ENCODE peak calls at places on chromosomes 4 and X, in eight cellular contexts. Z, D, N, Q, B, J, Y and G are unnamed samples.

GRCh38 chr4:155597933-155598451 is 68.7 kb upstream of the GUCY1A1 start:
- DNase-seq in Z (no peak), Y (no peak), N (no peak), B (no peak), Q (no peak), J (no peak), D (no peak), G (peak)

GRCh38 chr4:73868206-73869129 is 725 bp upstream of the CXCL1 start:
- DNase-seq in Y (no peak), D (no peak), N (no peak), J (peak), Q (no peak), B (no peak), Z (no peak), G (peak)

GRCh38 chrX:153784325-153784967 is 3.6 kb downstream of the SRPK3 start:
- DNase-seq in Q (no peak), B (no peak), J (no peak), Z (no peak), Y (no peak), N (no peak), D (no peak), G (no peak)

GRCh38 chr4:70183168-70183939 is 12.2 kb upstream of the ODAM start:
- DNase-seq in B (no peak), Y (no peak), N (peak), Q (peak), J (peak), D (peak), Z (peak), G (peak)

GRCh38 chr4:141248029-141248428 is 27.3 kb downstream of the ZNF330 start:
- DNase-seq in B (peak), Y (peak), Z (no peak), D (no peak), N (peak), Q (peak), J (peak), G (peak)

GRCh38 chr4:90606781-90607180 is 479.6 kb downstream of the CCSER1 start:
- DNase-seq in J (no peak), Y (no peak), D (no peak), B (no peak), Z (no peak), Q (no peak), N (no peak), G (no peak)

GRCh38 chr4:8162625-8163024 is 4.0 kb upstream of the ABLIM2 start:
- DNase-seq in D (no peak), B (peak), Y (no peak), J (no peak), Z (no peak), Q (no peak), N (no peak), G (no peak)

GRCh38 chrX:1106478-1107210 is 105.8 kb downstream of the CRLF2 start:
- DNase-seq in D (no peak), Z (no peak), J (no peak), Q (no peak), N (no peak), Y (no peak), B (no peak), G (no peak)

GRCh38 chr4:168221298-168221697 is 97.3 kb downstream of the DDX60 start:
- DNase-seq in Z (no peak), N (peak), D (no peak), B (no peak), Q (peak), J (peak), Y (no peak), G (peak)

GRCh38 chrX:107629533-107629909 is 1.2 kb downstream of the PRPS1 start:
- DNase-seq in B (no peak), Y (no peak), Q (peak), Z (peak), J (peak), D (no peak), N (no peak), G (peak)

GRCh38 chrX:40104649-40105015 is 6.9 kb upstream of the BCOR start:
- DNase-seq in Y (peak), Q (peak), J (peak), Z (no peak), D (no peak), B (peak), N (no peak), G (no peak)

GRCh38 chr4:22485751-22486150 is 30.1 kb downstream of the ADGRA3 start:
- DNase-seq in B (no peak), J (peak), N (peak), Y (no peak), Q (peak), D (no peak), Z (no peak), G (peak)

GRCh38 chrX:20594985-20595384 is 328.3 kb upstream of the RPS6KA3 start:
- DNase-seq in J (peak), Q (peak), N (no peak), D (no peak), Z (no peak), B (no peak), Y (no peak), G (no peak)

GRCh38 chr4:2794707-2795557 is 2.0 kb downstream of the SH3BP2 start:
- DNase-seq in D (peak), Z (peak), N (peak), B (peak), Q (peak), Y (peak), J (peak), G (peak)

GRCh38 chr4:138090918-138091659 is 151.1 kb downstream of the SLC7A11 start:
- DNase-seq in N (no peak), Z (no peak), B (no peak), Y (no peak), Q (no peak), D (no peak), J (peak), G (no peak)

GRCh38 chrX:77160301-77160700 is 286.9 kb upstream of the FGF16 start:
- DNase-seq in B (peak), N (no peak), Q (no peak), D (no peak), Z (peak), J (no peak), Y (no peak), G (no peak)

DNA sequence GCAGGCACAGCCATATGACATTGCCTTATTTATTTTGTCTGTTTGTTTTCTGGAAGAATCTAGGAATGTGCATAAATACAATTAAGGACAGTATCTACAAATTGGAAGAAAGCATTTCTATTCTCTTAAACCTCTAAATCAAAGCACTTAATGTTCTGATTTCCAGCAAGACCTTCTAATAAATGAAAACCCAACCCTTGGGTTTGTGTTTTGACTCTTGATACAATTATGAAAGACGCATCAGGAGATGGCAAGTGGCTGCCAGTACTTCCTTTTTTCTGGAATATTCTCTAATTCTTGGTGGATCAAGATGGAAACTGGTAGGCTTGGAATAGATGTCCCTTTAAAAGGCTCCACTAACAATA is 428 bp upstream of the CPE start:
- DNase-seq in J (no peak), D (no peak), B (no peak), Z (no peak), N (no peak), Q (no peak), Y (no peak), G (no peak)
- H3K4me3 ChIP-seq in J (peak), D (peak), B (peak), Z (peak), N (peak), Q (peak), Y (peak), G (peak)

DNA sequence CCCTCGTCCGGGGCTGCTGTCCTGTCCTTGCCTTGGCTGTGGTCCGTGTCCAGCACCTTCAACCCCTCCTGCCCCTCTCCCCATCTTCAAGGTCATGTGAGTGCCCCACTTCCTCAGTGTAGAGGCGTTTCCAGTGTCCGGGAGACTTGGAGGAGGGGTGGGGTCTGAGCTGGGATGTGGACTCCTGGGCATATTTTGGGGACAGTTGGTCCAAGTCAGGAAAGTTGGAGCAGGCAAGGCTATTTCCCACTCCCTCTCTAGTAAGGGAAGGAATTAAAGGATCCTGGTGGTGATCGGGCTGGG is 3.0 kb downstream of the PCGF3 start:
- DNase-seq in N (no peak), J (no peak), Z (no peak), Y (no peak), B (no peak), Q (no peak), D (peak), G (no peak)
- H3K4me3 ChIP-seq in N (no peak), J (peak), Z (no peak), Y (peak), B (peak), Q (no peak), D (no peak), G (no peak)

GRCh38 chr4:186726150-186726439 is 2.4 kb upstream of the FAT1 start:
- DNase-seq in Q (no peak), N (no peak), J (no peak), D (no peak), Z (no peak), B (no peak), Y (no peak), G (no peak)
- H3K4me3 ChIP-seq in Q (peak), N (peak), J (peak), D (peak), Z (peak), B (peak), Y (peak), G (peak)

GRCh38 chrX:48681539-48682183 is 1.9 kb upstream of the WAS start:
- DNase-seq in N (no peak), Z (no peak), B (no peak), J (no peak), Q (no peak), D (no peak), Y (no peak), G (no peak)

GRCh38 chrX:48688531-48689142 is 5.0 kb downstream of the WAS start:
- DNase-seq in J (no peak), Y (no peak), Z (no peak), B (no peak), N (no peak), Q (no peak), D (no peak), G (no peak)

GRCh38 chrX:48685416-48685815 is 1.8 kb downstream of the WAS start:
- DNase-seq in D (no peak), J (no peak), Z (no peak), Y (no peak), N (no peak), Q (no peak), B (no peak), G (no peak)

GRCh38 chrX:48684134-48684533 is 535 bp downstream of the WAS start:
- DNase-seq in N (no peak), J (no peak), Q (no peak), D (no peak), B (no peak), Z (no peak), Y (no peak), G (no peak)

DNA sequence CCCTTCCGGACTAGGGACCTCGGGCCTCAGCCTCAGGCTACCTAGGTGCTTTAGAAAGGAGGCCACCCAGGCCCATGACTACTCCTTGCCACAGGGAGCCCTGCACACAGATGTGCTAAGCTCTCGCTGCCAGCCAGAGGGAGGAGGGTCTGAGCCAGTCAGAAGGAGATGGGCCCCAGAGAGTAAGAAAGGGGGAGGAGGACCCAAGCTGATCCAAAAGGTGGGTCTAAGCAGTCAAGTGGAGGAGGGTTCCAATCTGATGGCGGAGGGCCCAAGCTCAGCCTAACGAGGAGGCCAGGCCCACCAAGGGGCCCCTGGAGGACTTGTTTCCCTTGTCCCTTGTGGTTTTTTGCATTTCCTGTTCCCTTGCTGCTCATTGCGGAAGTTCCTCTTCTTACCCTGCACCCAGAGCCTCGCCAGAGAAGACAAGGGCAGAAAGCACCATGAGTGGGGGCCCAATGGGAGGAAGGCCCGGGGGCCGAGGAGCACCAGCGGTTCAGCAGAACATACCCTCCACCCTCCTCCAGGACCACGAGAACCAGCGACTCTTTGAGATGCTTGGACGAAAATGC is at the start of gene WAS:
- DNase-seq in N (no peak), B (no peak), Z (no peak), Y (peak), D (no peak), Q (no peak), J (no peak), G (no peak)
- H3K4me3 ChIP-seq in N (no peak), B (peak), Z (no peak), Y (peak), D (no peak), Q (no peak), J (no peak), G (no peak)

GRCh38 chrX:72309297-72310071 is 3.8 kb upstream of the CITED1 start:
- DNase-seq in Z (no peak), D (no peak), N (no peak), Q (no peak), B (no peak), J (peak), Y (no peak), G (no peak)

GRCh38 chrX:72306851-72307645 is 1.3 kb upstream of the CITED1 start:
- DNase-seq in D (peak), Y (peak), Z (peak), B (peak), N (peak), J (peak), Q (peak), G (peak)

GRCh38 chrX:72308209-72308565 is 2.5 kb upstream of the CITED1 start:
- DNase-seq in J (no peak), Z (no peak), B (no peak), D (no peak), Y (no peak), N (no peak), Q (no peak), G (no peak)

GRCh38 chrX:72307646-72308051 is 1.9 kb upstream of the CITED1 start:
- DNase-seq in Q (no peak), N (no peak), B (no peak), Y (no peak), J (no peak), D (no peak), Z (no peak), G (no peak)

GRCh38 chrX:72308566-72309296 is 3.0 kb upstream of the CITED1 start:
- DNase-seq in Q (peak), Y (peak), Z (peak), N (peak), J (peak), B (peak), D (peak), G (peak)
- H3K4me3 ChIP-seq in Q (peak), Y (peak), Z (no peak), N (peak), J (peak), B (peak), D (peak), G (peak)